ENCODE peak calls at places on chromosomes 4 and X, in four cellular contexts. E is K562, D is HepG2, Q is SK-N-SH. Z is an unnamed sample.

GRCh38 chrX:1591102-1591862 is at the start of gene AKAP17A:
- DNase-seq in E (peak), D (peak), Q (peak), Z (peak)

GRCh38 chrX:34275710-34276109 is 143.6 kb upstream of the FAM47A start:
- DNase-seq in E (no peak), D (no peak), Q (no peak), Z (no peak)

GRCh38 chrX:40581333-40581910 is 652 bp downstream of the ATP6AP2 start:
- DNase-seq in E (no peak), D (no peak), Q (no peak), Z (no peak)

GRCh38 chr4:149291463-149291862 is 524.2 kb downstream of the IQCM start:
- DNase-seq in E (no peak), D (no peak), Q (no peak), Z (no peak)

GRCh38 chrX:69238153-69238959 is 73.1 kb upstream of the PJA1 start:
- DNase-seq in E (no peak), D (no peak), Q (peak), Z (no peak)

GRCh38 chrX:19034025-19034424 is 50.1 kb upstream of the PHKA2 start:
- DNase-seq in E (no peak), D (no peak), Q (no peak), Z (no peak)

GRCh38 chr4:10164877-10165283 is 48.3 kb upstream of the WDR1 start:
- DNase-seq in E (peak), D (peak), Q (peak), Z (no peak)

GRCh38 chr4:80197601-80198444 is 520 bp downstream of the PRDM8 start:
- DNase-seq in E (no peak), D (no peak), Q (peak), Z (no peak)

GRCh38 chrX:63754141-63754859 is 30.7 kb downstream of the ARHGEF9 start:
- DNase-seq in E (no peak), D (no peak), Q (no peak), Z (no peak)

GRCh38 chrX:124555036-124555595 is 208.8 kb downstream of the SH2D1A start:
- DNase-seq in E (no peak), D (no peak), Q (no peak), Z (no peak)

GRCh38 chr4:169311643-169312365 is 41.0 kb upstream of the SH3RF1 start:
- DNase-seq in E (peak), D (peak), Q (peak), Z (peak)

DNA sequence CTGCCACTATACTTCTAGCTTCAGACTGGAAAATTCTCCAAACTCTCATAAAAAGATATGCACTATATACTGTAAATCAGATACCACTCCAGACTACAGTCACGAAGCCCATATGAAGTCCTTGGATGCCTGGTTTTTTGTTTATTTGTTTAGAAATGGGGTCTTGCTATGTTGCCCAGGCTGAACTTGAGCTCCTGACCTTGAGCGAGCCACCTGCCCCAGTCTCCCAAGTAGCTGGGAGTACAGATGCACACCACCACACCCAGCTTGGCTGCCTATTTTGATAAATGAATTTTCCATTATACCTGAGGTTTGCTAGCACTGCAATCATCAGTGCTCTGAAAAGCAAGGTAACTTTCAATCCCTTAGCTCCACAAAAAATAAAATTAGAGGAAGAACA is 53.1 kb downstream of the ELF2 start:
- DNase-seq in E (no peak), D (no peak), Q (no peak), Z (no peak)
- TF ChIP-seq SMC3 in E (no peak), D (no peak), Q (no peak), Z (no peak)

DNA sequence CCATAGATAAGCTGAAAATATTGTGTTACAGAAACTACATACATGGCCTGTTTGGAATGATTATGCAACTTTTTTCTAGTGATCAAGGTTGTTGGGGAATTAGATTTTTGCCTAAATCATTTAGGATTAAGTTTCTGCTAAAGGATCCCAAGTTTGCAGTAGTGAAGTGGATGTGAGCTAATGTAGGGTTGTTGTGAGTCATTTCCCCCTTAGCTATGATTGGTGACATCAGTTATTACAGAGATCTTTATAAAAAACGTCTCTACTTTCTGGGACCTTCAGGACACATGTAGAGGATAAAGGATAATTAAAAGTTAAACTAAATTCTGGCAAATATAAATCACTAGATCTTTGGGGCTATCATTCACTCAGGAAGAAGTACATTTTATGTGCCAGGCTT is 133.3 kb downstream of the GATB start:
- DNase-seq in E (no peak), D (no peak), Q (no peak), Z (no peak)
- TF ChIP-seq JUND in E (no peak), D (no peak), Q (no peak), Z (no peak)

GRCh38 chr4:75180217-75180616 is 247.3 kb downstream of the PARM1 start:
- DNase-seq in E (no peak), D (no peak), Q (no peak), Z (no peak)

GRCh38 chr4:75179510-75179909 is 246.6 kb downstream of the PARM1 start:
- DNase-seq in E (no peak), D (no peak), Q (no peak), Z (no peak)

GRCh38 chr4:75180790-75181776 is 248.2 kb downstream of the PARM1 start:
- DNase-seq in E (peak), D (no peak), Q (no peak), Z (peak)
- TF ChIP-seq SMC3 in E (no peak), D (no peak), Q (no peak), Z (no peak)

GRCh38 chr4:2866891-2867290 is 23.2 kb downstream of the ADD1 start:
- DNase-seq in E (no peak), D (no peak), Q (no peak), Z (no peak)
- TF ChIP-seq JUND in E (no peak), D (no peak), Q (no peak), Z (no peak)

DNA sequence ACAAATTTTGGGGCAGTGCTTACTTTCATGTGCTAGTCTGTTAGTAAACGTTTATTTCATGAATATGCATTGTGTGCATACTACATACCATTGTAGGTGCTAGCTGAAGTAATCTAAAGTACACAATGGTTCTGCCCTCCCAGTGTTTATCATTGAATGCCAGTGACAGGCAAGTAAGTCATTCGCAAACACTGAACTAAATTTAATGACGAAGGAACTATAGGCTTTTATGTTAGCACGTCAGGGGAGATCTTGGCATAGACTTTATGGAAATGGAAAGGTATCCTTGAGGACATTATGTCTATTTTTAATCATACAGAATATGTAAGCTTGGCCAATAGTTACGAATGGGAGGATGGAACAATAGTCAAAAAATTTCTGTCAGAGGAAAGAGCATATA is 427.0 kb upstream of the EPHA5 start:
- DNase-seq in E (no peak), D (peak), Q (no peak), Z (no peak)
- TF ChIP-seq SMC3 in E (no peak), D (no peak), Q (no peak), Z (no peak)

DNA sequence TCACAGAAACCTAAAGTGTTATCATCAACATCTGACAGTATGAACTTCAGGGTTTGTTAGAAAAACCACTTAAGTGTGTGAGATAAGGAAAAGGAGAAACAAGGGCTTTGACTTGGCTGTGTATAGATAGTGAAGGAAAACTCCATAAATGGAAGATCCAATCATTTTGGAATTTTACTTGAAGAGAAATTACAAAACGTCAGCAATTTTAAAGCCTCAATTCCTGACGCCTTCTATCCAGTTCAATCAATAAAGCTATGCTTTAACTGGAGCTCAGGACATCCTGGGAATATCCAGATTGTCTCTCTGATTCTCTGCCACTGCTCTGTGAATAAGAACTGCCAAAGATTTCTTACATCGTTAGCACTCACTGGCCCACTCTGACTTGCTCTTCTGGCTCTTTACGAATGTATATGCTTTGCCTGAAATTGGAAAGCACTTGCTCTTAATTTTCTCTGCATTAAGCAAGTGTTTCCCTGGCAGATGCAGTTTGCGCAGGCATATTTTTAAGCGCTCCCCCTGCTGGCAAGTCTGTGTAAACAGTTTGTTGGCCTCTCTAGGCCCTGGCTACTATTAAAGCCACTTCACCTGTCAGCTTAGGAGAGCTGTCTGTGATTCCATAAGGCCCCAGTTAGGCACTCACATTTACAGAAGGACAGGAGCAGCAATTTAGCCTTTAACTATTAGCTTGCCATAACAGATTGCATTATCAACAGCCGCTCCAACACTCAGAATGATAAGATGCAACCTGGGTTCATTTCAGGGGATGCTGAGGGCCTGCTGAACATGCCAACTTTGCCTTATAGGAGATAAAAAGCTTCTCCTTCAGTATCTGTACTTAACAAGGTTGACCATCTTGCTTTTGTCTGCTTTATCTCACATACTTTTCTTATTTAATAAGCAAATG is 251.4 kb upstream of the DDX53 start:
- DNase-seq in E (peak), D (peak), Q (peak), Z (no peak)
- TF ChIP-seq JUND in E (no peak), D (no peak), Q (no peak), Z (no peak)

DNA sequence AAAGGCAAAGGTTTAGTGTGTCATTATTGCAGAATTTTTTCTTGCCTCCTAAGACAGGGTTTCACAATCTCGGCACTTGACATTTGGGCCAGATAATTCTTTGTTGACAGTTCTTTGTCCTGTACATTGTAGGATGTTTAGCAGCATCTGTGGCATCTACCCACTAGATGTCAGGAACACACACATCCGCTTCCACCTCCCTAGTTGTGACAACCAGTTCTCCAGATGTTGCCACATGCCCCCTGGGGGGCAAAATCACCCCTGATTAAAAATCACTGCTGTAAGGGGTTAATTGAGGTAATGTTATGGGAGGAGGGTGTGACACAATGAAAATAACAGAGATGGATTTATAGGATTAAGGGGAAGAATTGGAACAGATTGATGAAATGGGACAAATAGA is 75.3 kb downstream of the HMGB2 start:
- DNase-seq in E (no peak), D (no peak), Q (no peak), Z (no peak)
- TF ChIP-seq SMC3 in E (no peak), D (no peak), Q (no peak), Z (no peak)

GRCh38 chrX:122941801-122942200 is 242.3 kb upstream of the GRIA3 start:
- DNase-seq in E (no peak), D (no peak), Q (no peak), Z (no peak)
- TF ChIP-seq JUND in E (no peak), D (no peak), Q (no peak), Z (no peak)

GRCh38 chr4:38056024-38056685 is 96.0 kb downstream of the PTTG2 start:
- DNase-seq in E (no peak), D (no peak), Q (no peak), Z (no peak)

GRCh38 chr4:38050560-38051350 is 90.6 kb downstream of the PTTG2 start:
- DNase-seq in E (no peak), D (no peak), Q (no peak), Z (no peak)

GRCh38 chr4:38058186-38058585 is 98.0 kb downstream of the PTTG2 start:
- DNase-seq in E (no peak), D (no peak), Q (peak), Z (no peak)

GRCh38 chr4:38060829-38061431 is 100.7 kb downstream of the PTTG2 start:
- DNase-seq in E (no peak), D (no peak), Q (peak), Z (no peak)

GRCh38 chr4:38055566-38055965 is 95.4 kb downstream of the PTTG2 start:
- DNase-seq in E (no peak), D (no peak), Q (peak), Z (no peak)
- TF ChIP-seq SMC3 in E (no peak), D (no peak), Q (no peak), Z (no peak)

GRCh38 chrX:87900320-87900908 is 382.8 kb downstream of the KLHL4 start:
- DNase-seq in E (no peak), D (no peak), Q (no peak), Z (peak)
- TF ChIP-seq JUND in E (no peak), D (no peak), Q (no peak), Z (peak)